ENCODE peak calls at places on chromosome 20, in eight cellular contexts. J is body of pancreas; Y is Jurkat, Clone E6-1; Z is right cardiac atrium; G is mesendoderm; K is psoas muscle; L is SK-N-SH; F is CD8-positive, alpha-beta memory T cell. N is an unnamed sample.

GRCh38 chr20:33658929-33659328 is 3.2 kb upstream of the C20orf144 start:
- DNase-seq in Y (no peak), Z (no peak), K (no peak), J (no peak), F (no peak), L (no peak), G (no peak), N (no peak)

GRCh38 chr20:20411382-20411781 is 43.5 kb downstream of the INSM1 start:
- DNase-seq in G (peak), L (no peak), Y (no peak), Z (no peak), J (no peak), F (no peak), K (no peak), N (no peak)

GRCh38 chr20:20720158-20720557 is 7.7 kb upstream of the RALGAPA2 start:
- DNase-seq in L (no peak), K (no peak), Y (no peak), Z (no peak), J (no peak), G (no peak), F (no peak), N (no peak)

GRCh38 chr20:17505664-17506517 is 25.3 kb downstream of the BFSP1 start:
- DNase-seq in L (no peak), F (no peak), Z (no peak), Y (no peak), K (no peak), J (no peak), G (peak), N (no peak)

GRCh38 chr20:56362833-56363413 is 4.1 kb downstream of the FAM210B start:
- DNase-seq in Z (no peak), G (peak), L (no peak), F (no peak), J (no peak), Y (no peak), K (no peak), N (no peak)

GRCh38 chr20:13294522-13294921 is 73.4 kb downstream of the ISM1 start:
- DNase-seq in G (no peak), J (no peak), Z (no peak), K (no peak), Y (no peak), F (no peak), L (no peak), N (no peak)

GRCh38 chr20:47789081-47789998 is 4.1 kb upstream of the SULF2 start:
- DNase-seq in Z (no peak), K (no peak), F (no peak), Y (no peak), G (no peak), L (peak), J (no peak), N (no peak)

GRCh38 chr20:61558726-61559125 is 306.7 kb downstream of the CDH4 start:
- DNase-seq in J (no peak), F (no peak), L (no peak), Y (no peak), Z (no peak), G (peak), K (no peak), N (no peak)

GRCh38 chr20:56458227-56458821 is 10.1 kb upstream of the RTF2 start:
- DNase-seq in Y (no peak), Z (no peak), L (peak), J (no peak), K (no peak), F (no peak), G (no peak), N (no peak)

GRCh38 chr20:61500791-61501321 is 248.8 kb downstream of the CDH4 start:
- DNase-seq in Z (no peak), K (no peak), Y (peak), F (no peak), G (peak), J (no peak), L (peak), N (no peak)

GRCh38 chr20:22686097-22686496 is 101.7 kb upstream of the FOXA2 start:
- DNase-seq in F (no peak), L (peak), J (peak), Y (no peak), Z (peak), K (peak), G (peak), N (no peak)

GRCh38 chr20:48841861-48842529 is 14.2 kb upstream of the PREX1 start:
- DNase-seq in K (no peak), J (no peak), Z (no peak), G (no peak), F (no peak), L (no peak), Y (no peak), N (no peak)

GRCh38 chr20:23166563-23166962 is 80.4 kb upstream of the CD93 start:
- DNase-seq in G (no peak), Y (no peak), J (no peak), Z (no peak), F (no peak), K (no peak), L (no peak), N (no peak)

GRCh38 chr20:11891081-11891826 is 26.4 kb upstream of the BTBD3 start:
- DNase-seq in J (peak), Y (no peak), F (no peak), L (peak), K (peak), Z (peak), G (peak), N (peak)

GRCh38 chr20:39019805-39020325 is 57.7 kb downstream of the DHX35 start:
- DNase-seq in G (no peak), J (no peak), K (no peak), L (no peak), Z (no peak), F (no peak), Y (no peak), N (no peak)

GRCh38 chr20:46261456-46262253 is 46.6 kb downstream of the CDH22 start:
- DNase-seq in K (no peak), G (no peak), L (no peak), Z (no peak), F (no peak), J (no peak), Y (no peak), N (no peak)

GRCh38 chr20:57047281-57048026 is 219.0 kb downstream of the BMP7 start:
- DNase-seq in Z (no peak), J (no peak), G (no peak), Y (peak), L (no peak), F (no peak), K (no peak), N (no peak)

GRCh38 chr20:438581-439469 is 23.5 kb downstream of the TBC1D20 start:
- DNase-seq in G (no peak), L (no peak), J (peak), Y (peak), Z (no peak), F (peak), K (no peak), N (no peak)

GRCh38 chr20:45822863-45823262 is 4.2 kb downstream of the TNNC2 start:
- DNase-seq in Y (no peak), J (peak), K (no peak), Z (peak), L (no peak), G (no peak), F (no peak), N (no peak)

GRCh38 chr20:49916146-49917002 is 1.0 kb upstream of the SPATA2 start:
- DNase-seq in Z (no peak), Y (no peak), F (no peak), L (no peak), G (peak), J (peak), K (no peak), N (no peak)

GRCh38 chr20:45305262-45305661 is 1.4 kb upstream of the RBPJL start:
- DNase-seq in Z (no peak), F (no peak), K (no peak), Y (no peak), G (peak), J (peak), L (no peak), N (no peak)

GRCh38 chr20:34834459-34834893 is 9.0 kb upstream of the NCOA6 start:
- DNase-seq in G (peak), K (no peak), F (peak), Z (no peak), Y (peak), L (peak), J (no peak), N (no peak)

GRCh38 chr20:44187763-44188709 is 1.0 kb upstream of the JPH2 start:
- DNase-seq in L (no peak), J (no peak), G (no peak), Y (no peak), Z (no peak), F (no peak), K (no peak), N (no peak)

GRCh38 chr20:20215976-20216727 is 151.8 kb upstream of the INSM1 start:
- DNase-seq in K (no peak), G (no peak), Z (no peak), Y (no peak), L (no peak), J (peak), F (no peak), N (no peak)

GRCh38 chr20:5058873-5059272 is 57.6 kb upstream of the SLC23A2 start:
- DNase-seq in G (no peak), K (no peak), L (no peak), J (no peak), F (no peak), Y (no peak), Z (no peak), N (no peak)

GRCh38 chr20:58179432-58180099 is 48.9 kb downstream of the ANKRD60 start:
- DNase-seq in J (peak), Z (peak), F (peak), K (peak), Y (peak), L (peak), G (peak), N (peak)

GRCh38 chr20:54566224-54566750 is 90.9 kb downstream of the DOK5 start:
- DNase-seq in G (no peak), Z (no peak), J (no peak), F (no peak), K (no peak), L (no peak), Y (no peak), N (no peak)

GRCh38 chr20:46756419-46756818 is 47.0 kb downstream of the SLC2A10 start:
- DNase-seq in F (no peak), K (no peak), G (no peak), J (no peak), Z (no peak), L (no peak), Y (no peak), N (no peak)

GRCh38 chr20:36540551-36541211 is 638 bp upstream of the MYL9 start:
- DNase-seq in Z (no peak), F (no peak), L (no peak), Y (no peak), K (no peak), G (peak), J (no peak), N (no peak)

GRCh38 chr20:36542516-36543186 is 1.3 kb downstream of the MYL9 start:
- DNase-seq in G (no peak), L (no peak), K (no peak), F (no peak), Y (no peak), J (no peak), Z (no peak), N (no peak)

GRCh38 chr20:36543187-36544133 is 2.1 kb downstream of the MYL9 start:
- DNase-seq in Y (no peak), L (no peak), Z (peak), G (no peak), F (no peak), K (peak), J (peak), N (peak)

GRCh38 chr20:36541227-36542018 is at the start of gene MYL9:
- DNase-seq in Y (no peak), L (no peak), J (peak), F (no peak), G (peak), K (peak), Z (peak), N (no peak)

DNA sequence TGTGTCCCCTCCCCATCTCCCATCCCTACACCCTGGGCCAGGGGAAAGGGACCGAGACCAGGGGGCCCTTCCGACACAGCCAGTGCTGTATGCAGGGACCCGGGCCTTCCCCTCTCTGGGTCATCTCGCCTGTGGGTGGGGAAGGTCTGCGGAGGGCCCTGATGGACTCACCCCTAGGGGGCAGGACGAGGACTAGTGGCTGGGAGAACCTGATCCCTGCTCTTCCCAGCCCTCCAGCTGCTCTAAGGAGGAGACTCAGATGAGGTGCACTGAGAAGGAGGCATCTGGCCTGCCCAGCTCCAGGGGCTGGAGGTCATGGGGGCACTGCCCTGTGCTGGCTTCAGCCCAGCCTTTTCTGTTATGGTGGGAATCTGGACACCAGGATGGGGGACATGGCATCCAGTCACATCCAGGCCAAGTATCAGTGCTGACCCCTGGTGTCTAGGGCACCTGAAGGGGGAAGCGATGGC is 735 bp downstream of the MYL9 start:
- DNase-seq in Z (peak), K (peak), J (no peak), L (peak), Y (no peak), F (no peak), G (peak), N (no peak)
- H3K4me3 ChIP-seq in Z (peak), K (peak), J (peak), L (no peak), Y (no peak), F (no peak), G (peak), N (peak)

GRCh38 chr20:37903317-37904007 is 535 bp downstream of the VSTM2L start:
- DNase-seq in F (no peak), Y (no peak), G (no peak), L (peak), Z (no peak), K (no peak), J (no peak), N (no peak)

GRCh38 chr20:37904008-37904675 is 1.2 kb downstream of the VSTM2L start:
- DNase-seq in L (no peak), G (no peak), Y (no peak), Z (no peak), J (no peak), F (no peak), K (no peak), N (no peak)

GRCh38 chr20:37901667-37902503 is 1.0 kb upstream of the VSTM2L start:
- DNase-seq in Z (no peak), G (peak), Y (no peak), L (peak), J (peak), K (no peak), F (no peak), N (peak)

GRCh38 chr20:37901280-37901666 is 1.7 kb upstream of the VSTM2L start:
- DNase-seq in Z (no peak), G (peak), L (no peak), K (no peak), J (no peak), F (no peak), Y (no peak), N (no peak)

DNA sequence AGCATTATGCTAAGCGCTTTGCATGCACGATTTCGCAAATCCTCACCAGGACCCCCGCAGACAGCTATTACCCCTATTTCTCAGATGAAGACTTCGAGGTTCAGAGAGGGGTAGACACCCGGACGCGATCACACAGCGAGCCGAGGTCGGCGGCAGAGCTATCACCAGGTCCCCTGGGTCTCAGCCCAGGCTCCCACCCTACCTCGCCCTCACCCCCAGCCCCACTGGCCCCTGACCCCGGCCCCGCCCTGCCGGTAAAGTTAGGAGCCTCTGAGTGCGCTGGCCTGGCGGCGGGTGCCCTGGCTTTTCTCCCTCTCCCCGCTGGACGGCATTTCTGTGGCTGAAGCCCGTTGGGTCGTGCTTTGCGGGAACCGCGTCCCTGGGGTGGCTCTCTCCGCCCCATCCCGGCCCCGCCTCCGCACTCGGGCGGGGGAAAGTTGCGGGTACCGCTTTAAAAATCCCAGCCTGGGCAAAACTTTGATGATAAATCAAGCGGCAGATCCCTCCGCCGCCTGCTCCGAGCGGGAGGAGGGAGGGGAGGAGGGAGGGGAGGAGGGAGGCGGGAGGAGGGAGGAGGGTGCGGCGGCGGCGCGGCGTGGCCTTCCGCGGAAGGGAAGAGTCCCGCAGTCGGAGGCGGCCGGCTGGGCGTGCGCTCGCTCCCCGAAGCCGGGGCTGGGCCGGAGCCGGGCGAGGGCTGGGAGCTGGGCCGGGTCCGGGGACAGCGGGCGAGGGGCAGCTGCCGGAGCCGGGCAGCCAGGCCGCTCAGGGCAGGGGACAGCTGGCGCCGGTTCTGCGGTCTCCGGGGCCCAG is at the start of gene VSTM2L:
- DNase-seq in L (peak), G (peak), Y (no peak), F (no peak), J (no peak), Z (peak), K (no peak), N (no peak)
- H3K4me3 ChIP-seq in L (peak), G (no peak), Y (no peak), F (no peak), J (no peak), Z (peak), K (peak), N (peak)

DNA sequence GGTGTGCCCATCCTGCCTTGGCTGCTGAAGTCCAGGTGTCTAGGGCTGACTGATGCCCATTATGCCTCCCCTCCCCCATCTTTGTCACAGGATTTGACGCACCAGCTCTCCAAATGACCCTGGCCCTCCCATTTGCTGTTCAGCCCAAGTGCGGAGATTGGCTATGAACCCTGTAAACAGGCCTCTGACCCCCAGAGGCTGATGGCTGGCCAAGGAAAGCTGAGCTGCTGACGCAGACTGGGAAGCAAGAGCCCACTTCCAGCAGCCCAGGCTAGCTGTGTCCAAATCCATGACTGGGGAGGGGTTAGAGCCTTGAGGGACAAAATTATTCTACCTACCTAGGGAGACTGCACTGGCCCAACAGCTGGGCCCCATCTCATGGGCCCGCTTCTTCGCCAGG is 801 bp upstream of the GNRH2 start:
- DNase-seq in K (peak), L (no peak), G (no peak), F (no peak), Z (peak), J (no peak), Y (no peak), N (no peak)
- H3K4me3 ChIP-seq in K (no peak), L (no peak), G (no peak), F (no peak), Z (no peak), J (no peak), Y (no peak), N (no peak)

GRCh38 chr20:62622877-62623487 is 19.3 kb upstream of the SLCO4A1 start:
- DNase-seq in Y (no peak), J (no peak), Z (no peak), L (no peak), G (no peak), K (no peak), F (no peak), N (no peak)

GRCh38 chr20:62620624-62621023 is 21.7 kb upstream of the SLCO4A1 start:
- DNase-seq in J (no peak), Z (no peak), G (no peak), L (no peak), F (no peak), K (no peak), Y (no peak), N (no peak)

GRCh38 chr20:62623488-62624324 is 18.6 kb upstream of the SLCO4A1 start:
- DNase-seq in Y (peak), J (peak), G (peak), K (peak), F (peak), Z (peak), L (peak), N (no peak)

GRCh38 chr20:62621251-62622110 is 20.8 kb upstream of the SLCO4A1 start:
- DNase-seq in L (no peak), Y (no peak), G (no peak), J (no peak), F (no peak), Z (no peak), K (no peak), N (no peak)

DNA sequence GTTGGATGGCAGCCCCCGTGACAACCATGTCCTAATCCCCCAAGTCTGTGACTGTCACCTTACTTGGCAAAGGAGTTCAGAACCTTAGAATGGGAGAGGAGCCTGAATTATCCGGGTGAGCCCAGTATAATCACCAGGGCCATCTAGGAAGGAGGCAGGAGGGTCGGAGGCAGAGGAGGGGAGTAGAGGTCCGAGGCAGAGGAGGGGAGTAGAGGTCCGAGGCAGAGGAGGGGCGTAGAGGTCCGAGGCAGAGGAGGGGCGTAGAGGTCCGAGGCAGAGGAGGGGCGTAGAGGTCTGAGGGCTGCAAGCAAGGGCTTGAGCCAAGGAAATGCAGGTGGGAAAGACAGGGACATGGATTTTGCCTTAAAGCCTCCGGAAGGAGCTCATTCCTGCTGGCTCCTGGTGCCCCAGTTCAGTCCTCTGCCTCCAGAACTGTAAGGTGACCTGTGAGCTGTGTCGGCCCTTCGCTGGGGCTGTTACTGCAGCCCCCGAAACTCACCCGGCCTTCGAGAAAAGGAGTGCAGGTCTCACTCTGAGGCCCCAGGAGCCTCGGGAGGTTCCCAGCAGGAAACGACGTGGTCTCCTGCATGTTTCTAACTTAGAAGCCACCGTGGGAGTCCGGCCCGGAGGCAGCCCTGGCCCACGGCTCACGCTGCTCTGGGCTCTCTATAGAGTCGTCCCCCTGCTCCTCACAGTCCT is 20.0 kb upstream of the SLCO4A1 start:
- DNase-seq in Y (no peak), J (no peak), L (no peak), Z (no peak), F (no peak), G (no peak), K (no peak), N (no peak)
- H3K4me3 ChIP-seq in Y (no peak), J (no peak), L (no peak), Z (no peak), F (no peak), G (no peak), K (no peak), N (no peak)

DNA sequence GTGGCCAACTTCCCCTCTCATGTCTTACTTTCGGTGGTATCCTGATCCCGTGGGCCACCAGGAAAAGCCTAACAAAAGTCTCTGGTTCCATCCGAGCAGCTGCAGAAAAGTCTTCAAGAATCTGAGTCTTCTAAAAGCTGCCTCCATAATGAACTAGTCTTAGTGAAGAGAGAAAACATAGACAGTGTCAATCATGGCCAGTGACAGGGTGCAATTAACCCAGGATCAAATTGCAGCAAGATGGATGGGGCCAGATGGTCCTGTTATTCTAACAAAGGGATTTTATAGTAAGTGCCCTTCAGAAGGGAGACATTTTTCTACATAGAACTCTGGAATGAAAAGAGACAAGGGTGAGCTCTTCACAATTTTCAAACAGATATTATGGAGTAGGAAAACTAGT is 281.6 kb upstream of the ZFP64 start:
- DNase-seq in Z (no peak), Y (no peak), F (no peak), G (no peak), J (no peak), K (no peak), L (no peak), N (no peak)
- H3K4me3 ChIP-seq in Z (no peak), Y (no peak), F (no peak), G (no peak), J (no peak), K (no peak), L (no peak), N (no peak)

N was measured in dorsolateral prefrontal cortex.